ENCODE peak calls at places on chromosomes 5 and 9, in eight cellular contexts. G is body of pancreas; I is activated T-helper 2 cell treated with anti-CD3 and anti-CD28 coated beads, Interferon-gamma antibody, Interleukin-2, Interleukin-4, amounts not matched to agents 10 μg/mL and 5 μg/mL and 100 μg/mL, durations not matched to agents 14 hours and 24 hours and 36 hours; D is MCF 10A; T is NCI-H345; Q is GM18507; H is DMS79; U is substantia nigra. V is an unnamed sample.

GRCh38 chr9:116549061-116549664 is 137.9 kb upstream of the TRIM32 start:
- DNase-seq in G (peak; percentile 65), I (no peak), D (peak; percentile 99), T (no peak), Q (no peak), H (no peak), U (peak; percentile 64), V (no peak)

GRCh38 chr9:116647515-116647809 is 39.6 kb upstream of the TRIM32 start:
- DNase-seq in G (peak; percentile 15), I (no peak), D (no peak), T (no peak), Q (no peak), H (no peak), U (no peak), V (no peak)

GRCh38 chr9:89745601-89746376 is 141.0 kb downstream of the GADD45G start:
- DNase-seq in G (no peak), I (no peak), D (no peak), T (no peak), Q (no peak), H (no peak), U (no peak), V (no peak)

GRCh38 chr5:168314735-168315411 is 23.4 kb downstream of the WWC1 start:
- DNase-seq in G (peak; percentile 94), I (no peak), D (peak; percentile 95), T (no peak), Q (no peak), H (no peak), U (no peak), V (no peak)

GRCh38 chr5:170393235-170393634 is 4.1 kb upstream of the KCNMB1 start:
- DNase-seq in G (peak; percentile 24), I (no peak), D (no peak), T (peak; percentile 48), Q (no peak), H (no peak), U (no peak), V (peak; percentile 28)

GRCh38 chr9:136808781-136809158 is 1.0 kb downstream of the RABL6 start:
- DNase-seq in G (no peak), I (no peak), D (peak; percentile 21), T (no peak), Q (no peak), H (no peak), U (no peak), V (no peak)

GRCh38 chr9:135085830-135086546 is 1.5 kb upstream of the OLFM1 start:
- DNase-seq in G (peak; percentile 91), I (peak; percentile 35), D (peak; percentile 53), T (peak; percentile 84), Q (peak; percentile 39), H (peak; percentile 84), U (peak; percentile 79), V (peak; percentile 15)

GRCh38 chr5:34674226-34674625 is 18.1 kb downstream of the RAI14 start:
- DNase-seq in G (no peak), I (no peak), D (peak; percentile 50), T (no peak), Q (no peak), H (no peak), U (no peak), V (no peak)

GRCh38 chr9:95874989-95875304 is 544 bp upstream of the ERCC6L2 start:
- DNase-seq in G (peak; percentile 54), I (peak; percentile 52), D (peak; percentile 51), T (peak; percentile 46), Q (no peak), H (no peak), U (peak; percentile 16), V (peak; percentile 67)

GRCh38 chr5:54946306-54946705 is 39.1 kb downstream of the ESM1 start:
- DNase-seq in G (no peak), I (no peak), D (no peak), T (no peak), Q (no peak), H (no peak), U (no peak), V (no peak)

GRCh38 chr5:6686916-6687409 is 26.3 kb upstream of the TENT4A start:
- DNase-seq in G (peak; percentile 22), I (no peak), D (no peak), T (no peak), Q (no peak), H (no peak), U (no peak), V (no peak)

GRCh38 chr9:111052831-111053230 is 14.6 kb upstream of the LPAR1 start:
- DNase-seq in G (no peak), I (no peak), D (no peak), T (no peak), Q (no peak), H (no peak), U (no peak), V (no peak)

GRCh38 chr9:113963017-113963620 is 87.0 kb downstream of the ZNF618 start:
- DNase-seq in G (peak; percentile 70), I (peak; percentile 10), D (peak; percentile 59), T (peak; percentile 10), Q (no peak), H (no peak), U (peak; percentile 6), V (peak; percentile 16)

GRCh38 chr9:118439446-118439845 is 735.2 kb downstream of the TLR4 start:
- DNase-seq in G (no peak), I (no peak), D (no peak), T (no peak), Q (no peak), H (no peak), U (no peak), V (no peak)

GRCh38 chr5:175444060-175444904 is at the start of gene DRD1:
- DNase-seq in G (peak; percentile 16), I (peak; percentile 22), D (no peak), T (no peak), Q (peak; percentile 39), H (no peak), U (no peak), V (peak; percentile 36)

GRCh38 chr9:113345165-113345564 is 4.2 kb upstream of the BSPRY start:
- DNase-seq in G (no peak), I (no peak), D (no peak), T (no peak), Q (no peak), H (no peak), U (peak; percentile 9), V (no peak)

GRCh38 chr5:67873935-67874334 is 341.6 kb upstream of the PIK3R1 start:
- DNase-seq in G (no peak), I (no peak), D (no peak), T (no peak), Q (no peak), H (no peak), U (no peak), V (no peak)

GRCh38 chr5:35117960-35118359 is 70.2 kb upstream of the AGXT2 start:
- DNase-seq in G (no peak), I (no peak), D (peak; percentile 43), T (no peak), Q (no peak), H (no peak), U (no peak), V (no peak)

GRCh38 chr5:80961376-80962281 is 1.5 kb downstream of the RASGRF2 start:
- DNase-seq in G (no peak), I (peak; percentile 46), D (no peak), T (no peak), Q (no peak), H (no peak), U (no peak), V (peak; percentile 78)

GRCh38 chr5:74233571-74233970 is 407.0 kb downstream of the ENC1 start:
- DNase-seq in G (no peak), I (no peak), D (peak; percentile 39), T (no peak), Q (no peak), H (no peak), U (no peak), V (no peak)

GRCh38 chr9:128607642-128608350 is 48.9 kb downstream of the DYNC2I2 start:
- DNase-seq in G (peak; percentile 98), I (no peak), D (peak; percentile 99), T (no peak), Q (no peak), H (peak; percentile 99), U (peak; percentile 82), V (no peak)

GRCh38 chr5:14286007-14286406 is 142.9 kb downstream of the TRIO start:
- DNase-seq in G (no peak), I (no peak), D (no peak), T (no peak), Q (no peak), H (no peak), U (no peak), V (no peak)

GRCh38 chr5:171963416-171963815 is 43.0 kb downstream of the FBXW11 start:
- DNase-seq in G (no peak), I (no peak), D (no peak), T (no peak), Q (no peak), H (no peak), U (no peak), V (no peak)

GRCh38 chr5:96703384-96703910 is 41.3 kb downstream of the CAST start:
- DNase-seq in G (peak; percentile 84), I (no peak), D (peak; percentile 79), T (no peak), Q (no peak), H (no peak), U (no peak), V (no peak)

GRCh38 chr5:172772112-172772906 is 1.3 kb upstream of the DUSP1 start:
- DNase-seq in G (peak; percentile 94), I (peak; percentile 75), D (peak; percentile 99), T (peak; percentile 82), Q (peak; percentile 39), H (no peak), U (peak; percentile 66), V (peak; percentile 76)